ENCODE peak calls at places on chromosomes 7 and 10, in six cellular contexts. One of them, this sample, is unnamed.

GRCh38 chr10:3169271-3169670 is 3.3 kb downstream of the PITRM1 start:
- DNase-seq in epithelial cell of esophagus: no peak
- DNase-seq in WTC11: no peak
- DNase-seq in psoas muscle: no peak
- DNase-seq in heart right ventricle: no peak
- DNase-seq in bronchial epithelial cell: no peak
- DNase-seq in this sample: no peak

GRCh38 chr10:112793197-112793921 is 156.7 kb upstream of the TCF7L2 start:
- DNase-seq in heart right ventricle: no peak
- DNase-seq in WTC11: no peak
- DNase-seq in psoas muscle: no peak
- DNase-seq in bronchial epithelial cell: peak
- DNase-seq in epithelial cell of esophagus: peak
- DNase-seq in this sample: no peak

GRCh38 chr10:89327803-89328441 is at the start of gene IFIT3:
- DNase-seq in epithelial cell of esophagus: peak
- DNase-seq in WTC11: no peak
- DNase-seq in bronchial epithelial cell: peak
- DNase-seq in psoas muscle: peak
- DNase-seq in heart right ventricle: peak
- DNase-seq in this sample: no peak

GRCh38 chr10:71390921-71391690 is 5.6 kb upstream of the CDH23 start:
- DNase-seq in psoas muscle: no peak
- DNase-seq in epithelial cell of esophagus: no peak
- DNase-seq in bronchial epithelial cell: no peak
- DNase-seq in WTC11: no peak
- DNase-seq in heart right ventricle: no peak
- DNase-seq in this sample: no peak

GRCh38 chr10:132407846-132408278 is 10.9 kb downstream of the PWWP2B start:
- DNase-seq in epithelial cell of esophagus: peak
- DNase-seq in WTC11: peak
- DNase-seq in heart right ventricle: peak
- DNase-seq in psoas muscle: no peak
- DNase-seq in bronchial epithelial cell: peak
- DNase-seq in this sample: no peak

GRCh38 chr10:97759981-97760345 is 11.8 kb downstream of the SFRP5 start:
- DNase-seq in heart right ventricle: no peak
- DNase-seq in epithelial cell of esophagus: no peak
- DNase-seq in bronchial epithelial cell: no peak
- DNase-seq in WTC11: no peak
- DNase-seq in psoas muscle: no peak
- DNase-seq in this sample: no peak

GRCh38 chr7:137469191-137469811 is 125.8 kb upstream of the PTN start:
- DNase-seq in WTC11: no peak
- DNase-seq in epithelial cell of esophagus: no peak
- DNase-seq in psoas muscle: no peak
- DNase-seq in heart right ventricle: no peak
- DNase-seq in bronchial epithelial cell: no peak
- DNase-seq in this sample: no peak

GRCh38 chr10:98186681-98187080 is 52.2 kb downstream of the R3HCC1L start:
- DNase-seq in WTC11: no peak
- DNase-seq in heart right ventricle: no peak
- DNase-seq in psoas muscle: no peak
- DNase-seq in bronchial epithelial cell: peak
- DNase-seq in epithelial cell of esophagus: peak
- DNase-seq in this sample: no peak

GRCh38 chr7:153087498-153087897 is 327.9 kb downstream of the ACTR3B start:
- DNase-seq in psoas muscle: no peak
- DNase-seq in WTC11: no peak
- DNase-seq in epithelial cell of esophagus: no peak
- DNase-seq in bronchial epithelial cell: no peak
- DNase-seq in heart right ventricle: no peak
- DNase-seq in this sample: no peak

GRCh38 chr7:39950473-39951155 is 558 bp downstream of the CDK13 start:
- DNase-seq in bronchial epithelial cell: peak
- DNase-seq in epithelial cell of esophagus: peak
- DNase-seq in psoas muscle: peak
- DNase-seq in WTC11: peak
- DNase-seq in heart right ventricle: peak
- DNase-seq in this sample: peak

GRCh38 chr7:84017653-84018052 is 176.9 kb downstream of the SEMA3A start:
- DNase-seq in psoas muscle: no peak
- DNase-seq in bronchial epithelial cell: no peak
- DNase-seq in heart right ventricle: no peak
- DNase-seq in WTC11: no peak
- DNase-seq in epithelial cell of esophagus: no peak
- DNase-seq in this sample: no peak

GRCh38 chr7:106568680-106569499 is 92.1 kb downstream of the CCDC71L start:
- DNase-seq in epithelial cell of esophagus: peak
- DNase-seq in bronchial epithelial cell: peak
- DNase-seq in psoas muscle: no peak
- DNase-seq in WTC11: peak
- DNase-seq in heart right ventricle: no peak
- DNase-seq in this sample: peak

GRCh38 chr7:85237721-85238120 is 50.9 kb upstream of the SEMA3D start:
- DNase-seq in psoas muscle: no peak
- DNase-seq in bronchial epithelial cell: no peak
- DNase-seq in heart right ventricle: no peak
- DNase-seq in WTC11: no peak
- DNase-seq in epithelial cell of esophagus: no peak
- DNase-seq in this sample: no peak

GRCh38 chr10:37948210-37948609 is 28.2 kb downstream of the ZNF25 start:
- DNase-seq in bronchial epithelial cell: no peak
- DNase-seq in epithelial cell of esophagus: no peak
- DNase-seq in WTC11: no peak
- DNase-seq in psoas muscle: no peak
- DNase-seq in heart right ventricle: no peak
- DNase-seq in this sample: no peak

GRCh38 chr7:14988941-14989340 is 86.4 kb upstream of the DGKB start:
- DNase-seq in epithelial cell of esophagus: no peak
- DNase-seq in heart right ventricle: no peak
- DNase-seq in psoas muscle: no peak
- DNase-seq in bronchial epithelial cell: no peak
- DNase-seq in WTC11: no peak
- DNase-seq in this sample: no peak

GRCh38 chr10:87826653-87827052 is 8.6 kb upstream of the ATAD1 start:
- DNase-seq in heart right ventricle: no peak
- DNase-seq in epithelial cell of esophagus: no peak
- DNase-seq in psoas muscle: no peak
- DNase-seq in WTC11: no peak
- DNase-seq in bronchial epithelial cell: no peak
- DNase-seq in this sample: no peak

GRCh38 chr10:77486511-77486910 is 151.1 kb downstream of the KCNMA1 start:
- DNase-seq in psoas muscle: no peak
- DNase-seq in epithelial cell of esophagus: no peak
- DNase-seq in heart right ventricle: no peak
- DNase-seq in bronchial epithelial cell: no peak
- DNase-seq in WTC11: no peak
- DNase-seq in this sample: no peak

GRCh38 chr7:36312064-36312914 is 77.4 kb upstream of the ANLN start:
- DNase-seq in WTC11: peak
- DNase-seq in psoas muscle: no peak
- DNase-seq in heart right ventricle: no peak
- DNase-seq in bronchial epithelial cell: peak
- DNase-seq in epithelial cell of esophagus: peak
- DNase-seq in this sample: peak

GRCh38 chr7:70426249-70426880 is 705.6 kb upstream of the GALNT17 start:
- DNase-seq in bronchial epithelial cell: no peak
- DNase-seq in psoas muscle: no peak
- DNase-seq in WTC11: no peak
- DNase-seq in epithelial cell of esophagus: no peak
- DNase-seq in heart right ventricle: no peak
- DNase-seq in this sample: no peak
- TF ChIP-seq CTCF in bronchial epithelial cell: no peak
- TF ChIP-seq CTCF in psoas muscle: no peak
- TF ChIP-seq CTCF in WTC11: no peak
- TF ChIP-seq CTCF in epithelial cell of esophagus: no peak
- TF ChIP-seq CTCF in heart right ventricle: no peak
- TF ChIP-seq CTCF in this sample: no peak

DNA sequence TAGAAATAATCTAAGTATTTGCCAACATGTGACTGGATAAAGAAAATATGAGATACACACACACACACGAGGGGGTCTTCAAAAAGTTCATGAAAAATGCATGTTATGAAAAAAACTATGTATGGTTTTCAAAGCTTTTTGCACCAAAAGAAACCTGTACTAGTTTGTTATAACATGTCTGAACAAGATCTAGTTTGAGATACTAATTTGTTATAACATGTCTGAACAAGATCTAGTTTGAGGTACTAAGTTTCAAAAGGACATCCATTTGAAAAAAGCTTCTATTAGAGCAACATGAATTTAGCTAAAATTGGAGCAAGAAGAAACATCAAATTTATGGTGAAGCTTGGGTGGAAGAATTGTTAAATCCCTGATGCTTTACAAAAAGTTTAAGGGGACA is 19.8 kb upstream of the ADRA2A start:
- DNase-seq in psoas muscle: no peak
- DNase-seq in WTC11: no peak
- DNase-seq in bronchial epithelial cell: peak
- DNase-seq in epithelial cell of esophagus: peak
- DNase-seq in heart right ventricle: no peak
- DNase-seq in this sample: no peak
- TF ChIP-seq CTCF in psoas muscle: no peak
- TF ChIP-seq CTCF in WTC11: no peak
- TF ChIP-seq CTCF in bronchial epithelial cell: no peak
- TF ChIP-seq CTCF in epithelial cell of esophagus: no peak
- TF ChIP-seq CTCF in heart right ventricle: no peak
- TF ChIP-seq CTCF in this sample: no peak

GRCh38 chr10:117322258-117322657 is 53.0 kb downstream of the PDZD8 start:
- DNase-seq in epithelial cell of esophagus: no peak
- DNase-seq in WTC11: no peak
- DNase-seq in bronchial epithelial cell: no peak
- DNase-seq in heart right ventricle: no peak
- DNase-seq in psoas muscle: no peak
- DNase-seq in this sample: no peak
- TF ChIP-seq CTCF in epithelial cell of esophagus: no peak
- TF ChIP-seq CTCF in WTC11: no peak
- TF ChIP-seq CTCF in bronchial epithelial cell: no peak
- TF ChIP-seq CTCF in heart right ventricle: no peak
- TF ChIP-seq CTCF in psoas muscle: no peak
- TF ChIP-seq CTCF in this sample: no peak

DNA sequence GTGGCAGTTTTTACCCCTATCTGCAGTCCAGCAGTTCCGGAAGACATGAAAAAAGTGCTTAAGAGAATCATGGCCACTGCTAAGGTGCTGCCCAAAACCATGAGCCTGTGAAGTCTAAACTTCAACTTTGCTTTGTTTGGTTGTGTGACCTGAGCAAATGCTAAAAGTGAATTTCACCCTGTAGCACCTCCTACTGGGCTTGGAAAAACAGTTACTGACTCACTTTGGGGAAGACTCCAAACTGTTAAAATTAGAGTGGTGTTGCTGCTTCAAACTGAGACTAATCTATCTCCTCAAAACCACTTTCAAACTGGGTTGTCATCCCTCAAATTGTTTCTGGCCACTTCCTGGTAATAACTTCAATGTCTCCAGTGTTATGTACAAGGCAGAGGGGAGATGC is 21.3 kb downstream of the MKX start:
- DNase-seq in epithelial cell of esophagus: peak
- DNase-seq in WTC11: no peak
- DNase-seq in psoas muscle: no peak
- DNase-seq in heart right ventricle: no peak
- DNase-seq in bronchial epithelial cell: peak
- DNase-seq in this sample: no peak
- TF ChIP-seq CTCF in epithelial cell of esophagus: peak
- TF ChIP-seq CTCF in WTC11: no peak
- TF ChIP-seq CTCF in psoas muscle: no peak
- TF ChIP-seq CTCF in heart right ventricle: no peak
- TF ChIP-seq CTCF in bronchial epithelial cell: peak
- TF ChIP-seq CTCF in this sample: no peak

DNA sequence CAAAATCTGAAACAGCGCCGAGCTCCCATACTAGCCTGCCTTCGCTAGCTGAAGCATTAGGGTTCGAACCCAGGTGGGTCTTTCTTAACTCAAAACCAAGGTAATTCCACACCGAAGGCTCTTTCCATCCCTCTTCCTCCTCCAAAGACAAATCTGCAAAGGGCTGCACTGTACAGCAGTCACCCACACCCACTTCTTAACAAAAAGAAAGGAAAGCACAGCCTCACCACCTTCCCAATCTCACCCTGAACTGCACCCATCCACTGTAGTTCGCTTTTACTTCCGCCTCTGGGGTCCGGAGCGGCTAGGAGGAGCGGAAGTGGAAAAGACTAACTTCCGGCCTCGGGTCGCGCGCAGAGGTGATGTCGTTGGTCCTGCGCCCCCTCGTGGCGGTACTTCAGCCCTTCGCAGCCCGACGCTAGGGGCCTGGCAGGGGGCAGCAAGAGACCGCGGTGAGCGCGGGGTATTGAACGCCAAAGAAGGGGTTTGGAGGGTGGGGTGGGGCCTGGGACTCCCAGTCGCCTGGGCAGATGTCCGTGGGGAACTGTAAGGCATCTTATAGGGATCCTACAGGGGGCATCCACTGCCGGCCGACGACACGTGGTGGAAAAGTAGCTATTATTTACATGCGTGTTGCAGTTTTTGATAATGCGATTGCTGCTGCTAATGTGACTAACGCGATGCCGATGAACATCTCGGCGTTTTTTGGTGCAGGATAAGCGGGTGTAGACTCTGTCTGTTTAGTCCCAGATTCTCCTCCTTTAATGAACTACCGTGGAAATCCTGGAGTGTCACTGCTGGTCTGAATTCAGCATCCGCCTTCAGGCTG is at the start of gene MTERF1:
- DNase-seq in bronchial epithelial cell: peak
- DNase-seq in epithelial cell of esophagus: peak
- DNase-seq in psoas muscle: peak
- DNase-seq in WTC11: peak
- DNase-seq in heart right ventricle: peak
- DNase-seq in this sample: peak
- TF ChIP-seq CTCF in bronchial epithelial cell: peak
- TF ChIP-seq CTCF in epithelial cell of esophagus: peak
- TF ChIP-seq CTCF in psoas muscle: peak
- TF ChIP-seq CTCF in WTC11: peak
- TF ChIP-seq CTCF in heart right ventricle: peak
- TF ChIP-seq CTCF in this sample: peak